ENCODE peak calls at places on chromosome 2, in five cellular contexts. N is CD8-positive, alpha-beta T cell; Q is GM13977; I is RWPE1; W is stomach. U is an unnamed sample.

GRCh38 chr2:88737385-88737784 is 45.9 kb downstream of the RPIA start:
- DNase-seq in W (no peak), N (no peak), Q (no peak), I (no peak), U (no peak)

GRCh38 chr2:112155331-112156151 is 17.4 kb downstream of the FBLN7 start:
- DNase-seq in I (no peak), N (peak), W (peak), Q (no peak), U (no peak)

GRCh38 chr2:172253190-172254052 is 150.7 kb upstream of the DLX2 start:
- DNase-seq in W (peak), I (peak), N (peak), Q (no peak), U (peak)

GRCh38 chr2:42424033-42424432 is 63.0 kb upstream of the COX7A2L start:
- DNase-seq in W (no peak), Q (no peak), I (no peak), N (no peak), U (no peak)

GRCh38 chr2:67752964-67753363 is 309.8 kb downstream of the C1D start:
- DNase-seq in I (peak), N (no peak), W (no peak), Q (no peak), U (no peak)

GRCh38 chr2:96856776-96857673 is 791 bp downstream of the ANKRD39 start:
- DNase-seq in Q (peak), W (no peak), N (no peak), I (no peak), U (no peak)

GRCh38 chr2:201697899-201698298 is 545 bp downstream of the MPP4 start:
- DNase-seq in N (no peak), Q (no peak), W (no peak), I (peak), U (no peak)

GRCh38 chr2:1487758-1488715 is 74.8 kb downstream of the TPO start:
- DNase-seq in I (no peak), W (no peak), N (no peak), Q (no peak), U (no peak)

GRCh38 chr2:130836501-130837174 is at the start of gene ARHGEF4:
- DNase-seq in Q (peak), W (peak), I (peak), N (no peak), U (no peak)

GRCh38 chr2:201234167-201235139 is 25.9 kb upstream of the CASP8 start:
- DNase-seq in I (no peak), W (no peak), N (no peak), Q (no peak), U (no peak)

GRCh38 chr2:231245253-231246094 is 47.0 kb downstream of the ARMC9 start:
- DNase-seq in N (no peak), I (no peak), W (peak), Q (no peak), U (no peak)

GRCh38 chr2:159996792-159997546 is 65.4 kb downstream of the PLA2R1 start:
- DNase-seq in I (no peak), W (no peak), N (no peak), Q (no peak), U (no peak)

GRCh38 chr2:68764781-68765385 is 30.3 kb downstream of the ARHGAP25 start:
- DNase-seq in Q (no peak), I (no peak), N (no peak), W (no peak), U (no peak)

GRCh38 chr2:117918608-117919007 is 95.3 kb downstream of the CCDC93 start:
- DNase-seq in Q (no peak), I (no peak), N (no peak), W (no peak), U (no peak)

GRCh38 chr2:120596191-120596781 is 139.4 kb upstream of the GLI2 start:
- DNase-seq in I (no peak), W (no peak), Q (no peak), N (no peak), U (no peak)

GRCh38 chr2:80086831-80087230 is 217.7 kb downstream of the LRRTM1 start:
- DNase-seq in I (peak), W (no peak), Q (no peak), N (no peak), U (no peak)

GRCh38 chr2:62475172-62476011 is 30.6 kb downstream of the TMEM17 start:
- DNase-seq in N (no peak), Q (no peak), W (no peak), I (no peak), U (no peak)

GRCh38 chr2:214019973-214020345 is 390.9 kb upstream of the VWC2L start:
- DNase-seq in N (no peak), Q (no peak), I (no peak), W (no peak), U (no peak)

GRCh38 chr2:16113568-16114549 is 173.5 kb downstream of the MYCN start:
- DNase-seq in W (no peak), I (no peak), N (no peak), Q (no peak), U (no peak)

GRCh38 chr2:211390506-211390905 is 834.1 kb downstream of the CPS1 start:
- DNase-seq in W (no peak), I (no peak), Q (no peak), N (no peak), U (no peak)

GRCh38 chr2:140502951-140503630 is 1627.7 kb downstream of the LRP1B start:
- DNase-seq in Q (no peak), N (no peak), W (no peak), I (peak), U (no peak)

GRCh38 chr2:29114841-29115609 is at the start of gene CLIP4:
- DNase-seq in Q (peak), W (peak), N (peak), I (peak), U (no peak)

GRCh38 chr2:207926133-207927076 is 98.9 kb downstream of the PLEKHM3 start:
- DNase-seq in N (no peak), I (no peak), Q (no peak), W (no peak), U (no peak)

GRCh38 chr2:229931241-229931640 is 8.9 kb downstream of the FBXO36 start:
- DNase-seq in N (no peak), W (no peak), I (no peak), Q (no peak), U (no peak)

GRCh38 chr2:229927817-229928321 is 5.6 kb downstream of the FBXO36 start:
- DNase-seq in N (no peak), Q (no peak), W (no peak), I (no peak), U (no peak)

DNA sequence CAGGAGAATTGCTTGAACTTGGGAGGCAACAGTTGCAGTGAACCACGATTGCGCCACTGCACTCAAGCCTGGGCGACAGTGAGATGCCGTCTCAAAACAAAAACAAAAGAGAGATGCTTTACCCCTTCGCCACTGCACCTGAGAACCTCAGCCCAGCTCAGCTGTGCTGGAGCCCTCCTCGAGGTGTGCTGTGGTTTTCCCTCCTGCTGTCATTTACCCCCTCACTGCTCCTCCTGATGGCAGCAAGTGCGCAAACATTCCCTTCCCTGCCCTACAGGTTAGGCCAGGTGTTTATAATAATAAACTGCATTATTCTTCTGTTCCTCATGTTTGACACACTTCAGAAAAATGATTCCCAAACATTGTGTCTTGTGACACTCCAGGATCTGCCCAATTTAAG is 8.4 kb downstream of the FBXO36 start:
- DNase-seq in W (no peak), Q (no peak), N (no peak), I (no peak), U (no peak)
- TF ChIP-seq CTCF in W (no peak), Q (no peak), N (no peak), I (no peak), U (no peak)

GRCh38 chr2:229712125-229712524 is 2.2 kb downstream of the DNER start:
- DNase-seq in W (no peak), N (no peak), Q (peak), I (no peak), U (no peak)

GRCh38 chr2:229714736-229715541 is 584 bp upstream of the DNER start:
- DNase-seq in W (peak), Q (peak), I (peak), N (no peak), U (no peak)

GRCh38 chr2:229715895-229716507 is 1.6 kb upstream of the DNER start:
- DNase-seq in I (peak), N (no peak), Q (no peak), W (no peak), U (no peak)

GRCh38 chr2:229714080-229714735 is at the start of gene DNER:
- DNase-seq in N (no peak), Q (peak), I (peak), W (peak), U (no peak)

DNA sequence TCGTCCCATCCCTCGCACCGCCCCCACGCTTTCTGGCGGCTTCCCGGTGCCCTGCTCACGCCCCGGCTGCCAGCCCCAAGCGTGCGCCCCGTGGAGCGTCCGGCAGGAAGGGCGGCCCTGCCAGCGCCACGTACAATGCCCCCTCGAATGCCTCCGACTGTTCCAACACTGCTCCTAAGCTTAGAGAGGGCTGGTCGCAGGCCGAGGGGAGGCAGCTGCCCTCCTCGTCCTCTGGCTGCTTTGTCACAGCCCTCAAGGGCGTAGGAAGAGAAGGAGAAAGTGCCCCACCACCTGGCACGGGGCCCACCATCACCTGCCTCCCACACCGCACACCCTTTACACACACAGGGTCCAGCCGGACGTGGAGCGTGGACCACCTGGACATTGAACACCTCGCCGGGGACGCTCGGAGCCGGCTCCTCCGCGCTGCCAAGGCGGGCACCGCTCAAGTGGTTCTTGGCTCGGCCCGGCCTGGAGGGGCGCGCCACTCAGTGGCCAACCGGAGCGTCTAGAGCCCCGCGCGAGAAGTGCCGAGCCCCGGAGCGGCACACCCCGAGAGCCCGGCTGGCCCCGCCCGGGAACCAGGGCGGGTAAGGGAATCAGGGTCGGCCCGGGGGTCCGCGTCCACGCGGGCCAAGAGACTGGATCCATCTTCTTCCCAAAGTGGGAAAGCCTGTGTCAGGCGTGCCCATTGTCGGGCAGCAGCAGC is 830 bp downstream of the DNER start:
- DNase-seq in I (peak), Q (peak), N (no peak), W (peak), U (no peak)
- TF ChIP-seq CTCF in I (peak), Q (no peak), N (no peak), W (no peak), U (no peak)

GRCh38 chr2:22893773-22894517 is 491.0 kb upstream of the KLHL29 start:
- DNase-seq in N (no peak), Q (no peak), W (no peak), I (no peak), U (no peak)

GRCh38 chr2:22897428-22897827 is 487.6 kb upstream of the KLHL29 start:
- DNase-seq in W (no peak), I (no peak), Q (no peak), N (no peak), U (no peak)

GRCh38 chr2:22890142-22890541 is 494.8 kb upstream of the KLHL29 start:
- DNase-seq in N (no peak), I (no peak), Q (no peak), W (no peak), U (no peak)

GRCh38 chr2:22900674-22901073 is 484.3 kb upstream of the KLHL29 start:
- DNase-seq in N (no peak), W (no peak), I (no peak), Q (no peak), U (no peak)

GRCh38 chr2:22894761-22895160 is 490.2 kb upstream of the KLHL29 start:
- DNase-seq in Q (no peak), N (no peak), W (no peak), I (no peak), U (no peak)
- TF ChIP-seq CTCF in Q (no peak), N (no peak), W (no peak), I (no peak), U (no peak)

GRCh38 chr2:65070172-65070830 is 14.1 kb downstream of the CEP68 start:
- DNase-seq in W (no peak), Q (no peak), I (peak), N (no peak), U (no peak)

GRCh38 chr2:65072181-65072970 is 16.2 kb downstream of the CEP68 start:
- DNase-seq in W (no peak), N (no peak), Q (no peak), I (no peak), U (no peak)

GRCh38 chr2:65069425-65069824 is 13.2 kb downstream of the CEP68 start:
- DNase-seq in I (no peak), W (no peak), N (no peak), Q (no peak), U (no peak)

GRCh38 chr2:65070856-65071255 is 14.6 kb downstream of the CEP68 start:
- DNase-seq in N (no peak), W (no peak), I (no peak), Q (no peak), U (no peak)

DNA sequence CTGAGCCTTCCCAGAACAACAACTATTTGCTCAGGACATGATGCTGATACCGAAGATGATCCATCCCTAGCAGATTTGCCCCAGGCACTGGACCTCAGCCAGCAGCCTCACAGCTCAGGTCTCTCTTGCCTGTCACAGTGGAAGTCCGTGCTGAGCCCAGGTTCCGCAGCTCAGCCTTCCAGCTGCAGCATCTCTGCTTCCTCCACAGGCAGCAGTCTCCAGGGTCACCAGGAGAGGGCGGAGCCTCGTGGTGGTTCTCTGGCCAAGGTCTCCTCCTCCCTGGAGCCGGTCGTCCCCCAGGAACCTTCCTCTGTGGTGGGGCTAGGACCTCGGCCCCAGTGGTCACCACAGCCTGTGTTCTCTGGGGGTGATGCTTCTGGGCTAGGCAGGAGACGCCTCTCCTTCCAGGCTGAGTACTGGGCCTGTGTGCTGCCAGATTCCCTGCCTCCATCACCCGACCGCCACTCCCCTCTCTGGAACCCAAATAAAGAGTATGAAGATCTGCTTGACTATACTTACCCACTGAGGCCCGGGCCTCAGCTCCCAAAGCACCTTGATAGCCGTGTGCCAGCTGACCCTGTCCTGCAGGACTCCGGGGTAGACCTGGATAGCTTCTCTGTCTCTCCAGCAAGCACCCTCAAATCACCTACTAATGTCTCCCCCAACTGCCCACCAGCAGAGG is 15.4 kb downstream of the CEP68 start:
- DNase-seq in N (no peak), Q (no peak), W (no peak), I (no peak), U (no peak)
- TF ChIP-seq CTCF in N (no peak), Q (peak), W (no peak), I (no peak), U (no peak)